ENCODE peak calls at places on chromosome X, in seven cellular contexts. X, U, N, C, A, L and W are unnamed samples.

GRCh38 chrX:110173192-110174175 is 144.4 kb downstream of the AMMECR1 start:
- DNase-seq in X (no peak), U (peak), N (no peak), C (no peak), A (no peak), L (no peak), W (no peak)

GRCh38 chrX:68723491-68724155 is 76.2 kb downstream of the STARD8 start:
- DNase-seq in X (no peak), U (no peak), N (no peak), C (no peak), A (no peak), L (peak), W (no peak)

GRCh38 chrX:33188286-33188685 is 23.1 kb downstream of the DMD start:
- DNase-seq in X (no peak), U (no peak), N (no peak), C (no peak), A (no peak), L (no peak), W (no peak)

GRCh38 chrX:107118322-107119147 is at the start of gene RBM41:
- DNase-seq in X (peak), U (peak), N (peak), C (peak), A (peak), L (peak), W (peak)

GRCh38 chrX:116204947-116205346 is 34.4 kb downstream of the AGTR2 start:
- DNase-seq in X (no peak), U (peak), N (no peak), C (no peak), A (peak), L (no peak), W (no peak)

GRCh38 chrX:13215729-13216128 is 104.1 kb downstream of the ATXN3L start:
- DNase-seq in X (no peak), U (no peak), N (no peak), C (no peak), A (no peak), L (no peak), W (no peak)

GRCh38 chrX:17984415-17984814 is 123.3 kb upstream of the RAI2 start:
- DNase-seq in X (no peak), U (no peak), N (no peak), C (no peak), A (no peak), L (no peak), W (no peak)

GRCh38 chrX:107571296-107571998 is 56.9 kb upstream of the PRPS1 start:
- DNase-seq in X (no peak), U (peak), N (no peak), C (peak), A (peak), L (no peak), W (no peak)

GRCh38 chrX:1443496-1444075 is 9.1 kb downstream of the ASMTL start:
- DNase-seq in X (no peak), U (no peak), N (no peak), C (peak), A (no peak), L (peak), W (no peak)

GRCh38 chrX:3362956-3363355 is 16.5 kb upstream of the MXRA5 start:
- DNase-seq in X (no peak), U (peak), N (no peak), C (no peak), A (no peak), L (no peak), W (no peak)

GRCh38 chrX:113929004-113929403 is 654.9 kb upstream of the HTR2C start:
- DNase-seq in X (no peak), U (peak), N (no peak), C (no peak), A (peak), L (no peak), W (no peak)

GRCh38 chrX:77436271-77436670 is 10.9 kb upstream of the FGF16 start:
- DNase-seq in X (no peak), U (no peak), N (no peak), C (no peak), A (no peak), L (no peak), W (no peak)

GRCh38 chrX:1390621-1391369 is 1.1 kb downstream of the SLC25A6 start:
- DNase-seq in X (peak), U (no peak), N (no peak), C (peak), A (no peak), L (peak), W (no peak)

GRCh38 chrX:153635788-153636668 is 11.0 kb upstream of the DUSP9 start:
- DNase-seq in X (no peak), U (peak), N (no peak), C (no peak), A (peak), L (peak), W (peak)

GRCh38 chrX:2710041-2710471 is 19.0 kb downstream of the CD99 start:
- DNase-seq in X (no peak), U (peak), N (peak), C (no peak), A (no peak), L (no peak), W (no peak)

GRCh38 chrX:12702509-12703091 is 88.6 kb upstream of the PRPS2 start:
- DNase-seq in X (no peak), U (peak), N (no peak), C (no peak), A (peak), L (no peak), W (no peak)

GRCh38 chrX:71650333-71650969 is 16.9 kb upstream of the LOC101059915 start:
- DNase-seq in X (no peak), U (no peak), N (peak), C (no peak), A (peak), L (no peak), W (no peak)
- TF ChIP-seq CTCF in X (no peak), U (peak), N (peak), C (peak), A (peak), L (no peak), W (peak)

GRCh38 chrX:52271212-52271611 is 86.5 kb downstream of the MAGED4 start:
- DNase-seq in X (no peak), U (peak), N (no peak), C (no peak), A (peak), L (no peak), W (no peak)
- TF ChIP-seq CTCF in X (no peak), U (peak), N (no peak), C (no peak), A (peak), L (no peak), W (peak)

GRCh38 chrX:27918799-27919198 is 62.5 kb downstream of the DCAF8L1 start:
- DNase-seq in X (no peak), U (peak), N (no peak), C (no peak), A (no peak), L (no peak), W (no peak)
- TF ChIP-seq CTCF in X (no peak), U (peak), N (no peak), C (no peak), A (no peak), L (no peak), W (no peak)

DNA sequence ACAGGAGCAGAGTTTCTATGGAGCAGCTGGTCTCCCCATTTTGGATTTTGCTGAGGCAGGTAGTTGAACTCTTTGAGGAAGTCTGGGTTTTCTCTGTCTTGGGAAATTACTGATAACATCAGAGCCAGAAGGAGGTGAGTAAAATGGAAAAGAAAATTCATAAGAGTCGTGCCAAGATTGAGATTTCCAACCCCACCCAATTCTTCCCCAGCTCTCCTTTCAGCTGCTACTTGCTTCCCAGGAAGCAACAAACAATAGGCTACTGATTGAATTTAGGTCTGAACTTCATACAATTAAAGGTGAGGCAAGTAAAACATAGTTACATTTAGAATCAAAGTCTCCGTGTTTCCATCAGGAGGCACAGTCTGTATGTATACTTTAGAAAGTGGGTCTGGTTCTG is 54.6 kb upstream of the EOLA2 start:
- DNase-seq in X (no peak), U (no peak), N (no peak), C (no peak), A (no peak), L (no peak), W (no peak)
- TF ChIP-seq CTCF in X (no peak), U (no peak), N (no peak), C (no peak), A (no peak), L (no peak), W (no peak)

GRCh38 chrX:103697687-103698086 is 11.2 kb upstream of the MORF4L2 start:
- DNase-seq in X (no peak), U (no peak), N (no peak), C (no peak), A (no peak), L (no peak), W (no peak)

GRCh38 chrX:103704863-103705262 is 5.8 kb upstream of the TMEM31 start:
- DNase-seq in X (no peak), U (no peak), N (no peak), C (no peak), A (no peak), L (no peak), W (no peak)

DNA sequence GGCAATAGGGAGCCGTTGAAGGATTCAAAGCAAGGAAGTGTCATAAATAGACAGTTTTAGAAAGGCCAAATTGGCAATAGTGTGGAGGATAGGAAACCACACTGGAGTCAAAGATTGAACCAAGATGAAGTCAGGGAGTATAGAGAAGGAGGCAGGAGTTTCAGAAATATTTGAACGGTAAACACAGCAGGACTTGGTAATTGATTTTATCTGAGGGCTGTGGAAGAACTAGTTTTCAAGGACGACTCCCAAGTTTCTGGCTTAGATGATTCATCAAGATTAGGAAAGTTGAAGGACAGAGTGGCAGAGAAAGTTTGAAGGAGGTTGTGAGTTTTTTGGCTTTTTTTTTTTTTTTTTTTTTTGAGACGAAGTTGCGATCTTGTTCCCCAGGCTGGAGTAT is 11.5 kb upstream of the TMEM31 start:
- DNase-seq in X (no peak), U (no peak), N (no peak), C (no peak), A (no peak), L (no peak), W (no peak)
- TF ChIP-seq CTCF in X (no peak), U (no peak), N (no peak), C (no peak), A (no peak), L (no peak), W (no peak)

DNA sequence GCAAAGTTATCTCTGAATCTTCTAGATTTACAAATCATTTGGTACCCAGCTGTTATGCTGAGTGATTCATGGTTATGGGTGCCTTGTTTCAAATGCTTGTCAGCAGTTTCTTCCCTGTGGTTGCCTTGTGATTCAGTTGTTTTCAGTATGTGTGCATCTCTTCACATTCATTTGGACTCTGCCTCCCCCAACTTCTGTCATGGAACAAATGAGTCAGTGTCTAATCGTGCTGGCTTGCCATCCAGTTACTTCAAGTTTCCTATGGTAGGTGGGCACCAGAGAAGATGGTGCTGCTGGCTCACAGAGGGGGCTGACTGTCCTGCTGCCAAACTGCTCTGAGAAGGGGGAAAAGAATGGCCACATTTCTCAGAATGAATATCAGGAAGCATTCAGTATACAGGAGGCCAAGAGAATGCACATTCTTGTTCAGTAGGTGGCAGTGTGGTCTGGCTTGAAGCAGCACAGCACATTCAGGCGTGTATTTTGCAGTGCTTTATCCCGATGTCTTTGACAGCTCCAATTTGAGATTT is 260.9 kb downstream of the GLUD2 start:
- DNase-seq in X (no peak), U (peak), N (no peak), C (peak), A (peak), L (no peak), W (peak)
- TF ChIP-seq CTCF in X (no peak), U (peak), N (no peak), C (peak), A (peak), L (no peak), W (peak)

DNA sequence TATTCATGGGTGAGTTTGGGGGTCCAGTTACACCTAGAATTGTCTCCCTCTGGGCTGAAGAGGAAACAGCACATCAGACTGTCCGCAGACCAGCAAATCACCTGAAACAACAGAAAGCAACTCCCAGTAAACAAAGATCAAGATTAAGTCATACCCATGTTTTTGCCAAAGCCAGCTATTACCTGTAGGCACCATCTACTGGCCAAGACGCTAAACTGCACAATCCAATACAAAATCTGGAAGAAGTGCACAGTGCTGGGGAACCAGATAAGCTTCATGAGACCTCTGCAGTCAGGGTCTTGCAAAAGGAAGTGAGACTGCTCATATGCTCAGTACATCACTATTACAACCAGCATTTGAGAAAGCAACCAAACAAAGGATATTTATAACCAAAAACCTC is 157.5 kb upstream of the ITM2A start:
- DNase-seq in X (no peak), U (peak), N (no peak), C (no peak), A (peak), L (no peak), W (no peak)
- TF ChIP-seq CTCF in X (no peak), U (peak), N (no peak), C (no peak), A (peak), L (no peak), W (no peak)

GRCh38 chrX:136577562-136577961 is 45.5 kb downstream of the VGLL1 start:
- DNase-seq in X (peak), U (peak), N (peak), C (peak), A (peak), L (no peak), W (peak)

GRCh38 chrX:136574548-136574947 is 42.5 kb downstream of the VGLL1 start:
- DNase-seq in X (no peak), U (no peak), N (no peak), C (no peak), A (no peak), L (no peak), W (no peak)

GRCh38 chrX:136572030-136572429 is 40.0 kb downstream of the VGLL1 start:
- DNase-seq in X (no peak), U (no peak), N (no peak), C (no peak), A (no peak), L (no peak), W (no peak)
- TF ChIP-seq CTCF in X (no peak), U (no peak), N (no peak), C (no peak), A (peak), L (no peak), W (peak)